ENCODE peak calls at places on chromosomes 13 and 19, in eight cellular contexts. One of them, this sample, is unnamed.

GRCh38 chr13:42652642-42653415 is 78.9 kb downstream of the TNFSF11 start:
- DNase-seq in epithelial cell of esophagus: no peak
- DNase-seq in CD4-positive, alpha-beta T cell: no peak
- DNase-seq in natural killer cell: no peak
- DNase-seq in left ventricle myocardium inferior: no peak
- DNase-seq in BJ: no peak
- DNase-seq in choroid plexus epithelial cell: no peak
- DNase-seq in ascending aorta: no peak
- DNase-seq in this sample: no peak

GRCh38 chr19:1109032-1109541 is 5.3 kb downstream of the GPX4 start:
- DNase-seq in CD4-positive, alpha-beta T cell: no peak
- DNase-seq in left ventricle myocardium inferior: no peak
- DNase-seq in ascending aorta: no peak
- DNase-seq in BJ: no peak
- DNase-seq in choroid plexus epithelial cell: no peak
- DNase-seq in epithelial cell of esophagus: no peak
- DNase-seq in natural killer cell: no peak
- DNase-seq in this sample: no peak

GRCh38 chr19:55165952-55166529 is 372 bp downstream of the DNAAF3 start:
- DNase-seq in BJ: no peak
- DNase-seq in epithelial cell of esophagus: peak
- DNase-seq in natural killer cell: no peak
- DNase-seq in CD4-positive, alpha-beta T cell: peak
- DNase-seq in ascending aorta: peak
- DNase-seq in left ventricle myocardium inferior: peak
- DNase-seq in choroid plexus epithelial cell: peak
- DNase-seq in this sample: no peak

GRCh38 chr13:95787356-95788099 is 110.6 kb downstream of the DNAJC3 start:
- DNase-seq in ascending aorta: no peak
- DNase-seq in natural killer cell: no peak
- DNase-seq in choroid plexus epithelial cell: peak
- DNase-seq in left ventricle myocardium inferior: no peak
- DNase-seq in epithelial cell of esophagus: peak
- DNase-seq in BJ: no peak
- DNase-seq in CD4-positive, alpha-beta T cell: no peak
- DNase-seq in this sample: no peak

GRCh38 chr13:46469064-46469463 is 82.0 kb upstream of the RUBCNL start:
- DNase-seq in CD4-positive, alpha-beta T cell: no peak
- DNase-seq in left ventricle myocardium inferior: no peak
- DNase-seq in epithelial cell of esophagus: no peak
- DNase-seq in choroid plexus epithelial cell: peak
- DNase-seq in natural killer cell: no peak
- DNase-seq in ascending aorta: no peak
- DNase-seq in BJ: peak
- DNase-seq in this sample: no peak

GRCh38 chr19:2273356-2274184 is 8.4 kb downstream of the PEAK3 start:
- DNase-seq in left ventricle myocardium inferior: peak
- DNase-seq in CD4-positive, alpha-beta T cell: peak
- DNase-seq in epithelial cell of esophagus: peak
- DNase-seq in BJ: no peak
- DNase-seq in ascending aorta: peak
- DNase-seq in natural killer cell: peak
- DNase-seq in choroid plexus epithelial cell: peak
- DNase-seq in this sample: peak

GRCh38 chr19:12872941-12873890 is 8.0 kb downstream of the DNASE2 start:
- DNase-seq in left ventricle myocardium inferior: no peak
- DNase-seq in natural killer cell: peak
- DNase-seq in ascending aorta: no peak
- DNase-seq in CD4-positive, alpha-beta T cell: peak
- DNase-seq in BJ: peak
- DNase-seq in epithelial cell of esophagus: peak
- DNase-seq in choroid plexus epithelial cell: peak
- DNase-seq in this sample: no peak

GRCh38 chr13:45728759-45729158 is 26.6 kb downstream of the CBY2 start:
- DNase-seq in BJ: no peak
- DNase-seq in left ventricle myocardium inferior: no peak
- DNase-seq in natural killer cell: no peak
- DNase-seq in choroid plexus epithelial cell: no peak
- DNase-seq in CD4-positive, alpha-beta T cell: no peak
- DNase-seq in ascending aorta: no peak
- DNase-seq in epithelial cell of esophagus: no peak
- DNase-seq in this sample: no peak

GRCh38 chr13:27917121-27917947 is 2.5 kb upstream of the PDX1 start:
- DNase-seq in natural killer cell: no peak
- DNase-seq in BJ: no peak
- DNase-seq in left ventricle myocardium inferior: no peak
- DNase-seq in ascending aorta: no peak
- DNase-seq in CD4-positive, alpha-beta T cell: no peak
- DNase-seq in choroid plexus epithelial cell: no peak
- DNase-seq in epithelial cell of esophagus: no peak
- DNase-seq in this sample: no peak

GRCh38 chr13:31046711-31047279 is 114.3 kb downstream of the TEX26 start:
- DNase-seq in ascending aorta: peak
- DNase-seq in choroid plexus epithelial cell: peak
- DNase-seq in CD4-positive, alpha-beta T cell: no peak
- DNase-seq in left ventricle myocardium inferior: peak
- DNase-seq in BJ: no peak
- DNase-seq in epithelial cell of esophagus: peak
- DNase-seq in natural killer cell: no peak
- DNase-seq in this sample: no peak

GRCh38 chr13:46134961-46135522 is 30.2 kb upstream of the CPB2 start:
- DNase-seq in BJ: no peak
- DNase-seq in left ventricle myocardium inferior: no peak
- DNase-seq in ascending aorta: no peak
- DNase-seq in choroid plexus epithelial cell: peak
- DNase-seq in natural killer cell: no peak
- DNase-seq in epithelial cell of esophagus: peak
- DNase-seq in CD4-positive, alpha-beta T cell: no peak
- DNase-seq in this sample: no peak

DNA sequence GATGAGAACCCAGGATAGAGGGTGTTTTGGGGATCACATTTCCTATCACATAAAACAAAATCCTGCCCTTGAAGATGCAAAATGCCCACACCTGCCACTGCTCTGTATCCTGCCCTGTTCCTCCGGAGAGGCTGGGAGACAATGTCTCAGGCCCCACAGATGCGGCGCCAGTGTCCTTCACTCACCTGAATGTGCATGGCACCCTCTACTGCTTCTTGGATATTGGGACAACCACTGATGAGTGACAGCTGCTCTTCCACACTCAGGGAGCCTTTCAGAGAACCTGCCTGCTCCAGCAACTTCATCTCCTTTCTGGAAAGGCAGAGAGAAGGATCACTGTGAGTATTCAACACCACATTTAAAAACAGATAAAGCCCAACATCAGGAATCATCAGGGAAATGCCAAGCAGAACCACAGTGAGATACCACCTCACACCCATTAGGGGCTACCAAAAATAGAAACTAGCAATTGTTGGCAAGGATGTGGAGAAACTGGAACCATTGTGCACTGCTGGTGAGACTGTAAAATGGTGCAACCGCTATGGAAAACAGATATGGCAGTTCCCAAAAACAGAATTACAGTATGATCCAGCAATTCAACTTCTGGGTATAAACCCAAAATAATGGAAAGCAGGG is 36.4 kb downstream of the CRYL1 start:
- DNase-seq in CD4-positive, alpha-beta T cell: no peak
- DNase-seq in choroid plexus epithelial cell: peak
- DNase-seq in natural killer cell: no peak
- DNase-seq in epithelial cell of esophagus: peak
- DNase-seq in left ventricle myocardium inferior: no peak
- DNase-seq in BJ: no peak
- DNase-seq in ascending aorta: no peak
- DNase-seq in this sample: no peak
- TF ChIP-seq CTCF in CD4-positive, alpha-beta T cell: peak
- TF ChIP-seq CTCF in choroid plexus epithelial cell: peak
- TF ChIP-seq CTCF in natural killer cell: peak
- TF ChIP-seq CTCF in epithelial cell of esophagus: no peak
- TF ChIP-seq CTCF in left ventricle myocardium inferior: peak
- TF ChIP-seq CTCF in BJ: no peak
- TF ChIP-seq CTCF in ascending aorta: no peak
- TF ChIP-seq CTCF in this sample: no peak

GRCh38 chr19:35247526-35248309 is 1.1 kb upstream of the LSR start:
- DNase-seq in BJ: no peak
- DNase-seq in natural killer cell: peak
- DNase-seq in ascending aorta: no peak
- DNase-seq in left ventricle myocardium inferior: no peak
- DNase-seq in epithelial cell of esophagus: peak
- DNase-seq in choroid plexus epithelial cell: no peak
- DNase-seq in CD4-positive, alpha-beta T cell: peak
- DNase-seq in this sample: peak
- TF ChIP-seq CTCF in BJ: peak
- TF ChIP-seq CTCF in natural killer cell: peak
- TF ChIP-seq CTCF in ascending aorta: no peak
- TF ChIP-seq CTCF in left ventricle myocardium inferior: peak
- TF ChIP-seq CTCF in epithelial cell of esophagus: peak
- TF ChIP-seq CTCF in choroid plexus epithelial cell: no peak
- TF ChIP-seq CTCF in CD4-positive, alpha-beta T cell: peak
- TF ChIP-seq CTCF in this sample: no peak

GRCh38 chr13:43787998-43788397 is 1.2 kb upstream of the ENOX1 start:
- DNase-seq in left ventricle myocardium inferior: no peak
- DNase-seq in BJ: no peak
- DNase-seq in natural killer cell: no peak
- DNase-seq in choroid plexus epithelial cell: peak
- DNase-seq in epithelial cell of esophagus: peak
- DNase-seq in CD4-positive, alpha-beta T cell: no peak
- DNase-seq in ascending aorta: no peak
- DNase-seq in this sample: no peak
- TF ChIP-seq CTCF in left ventricle myocardium inferior: peak
- TF ChIP-seq CTCF in BJ: peak
- TF ChIP-seq CTCF in natural killer cell: no peak
- TF ChIP-seq CTCF in choroid plexus epithelial cell: peak
- TF ChIP-seq CTCF in epithelial cell of esophagus: peak
- TF ChIP-seq CTCF in CD4-positive, alpha-beta T cell: no peak
- TF ChIP-seq CTCF in ascending aorta: no peak
- TF ChIP-seq CTCF in this sample: no peak

GRCh38 chr19:18279516-18280246 is 1.7 kb downstream of the JUND start:
- DNase-seq in ascending aorta: peak
- DNase-seq in left ventricle myocardium inferior: peak
- DNase-seq in epithelial cell of esophagus: peak
- DNase-seq in BJ: peak
- DNase-seq in choroid plexus epithelial cell: peak
- DNase-seq in CD4-positive, alpha-beta T cell: peak
- DNase-seq in natural killer cell: peak
- DNase-seq in this sample: peak

GRCh38 chr19:18282021-18282787 is 782 bp upstream of the JUND start:
- DNase-seq in BJ: no peak
- DNase-seq in left ventricle myocardium inferior: no peak
- DNase-seq in epithelial cell of esophagus: no peak
- DNase-seq in choroid plexus epithelial cell: no peak
- DNase-seq in CD4-positive, alpha-beta T cell: no peak
- DNase-seq in natural killer cell: peak
- DNase-seq in ascending aorta: no peak
- DNase-seq in this sample: no peak

GRCh38 chr19:18282788-18283141 is 1.3 kb upstream of the JUND start:
- DNase-seq in CD4-positive, alpha-beta T cell: no peak
- DNase-seq in choroid plexus epithelial cell: no peak
- DNase-seq in left ventricle myocardium inferior: no peak
- DNase-seq in natural killer cell: no peak
- DNase-seq in ascending aorta: no peak
- DNase-seq in epithelial cell of esophagus: no peak
- DNase-seq in BJ: no peak
- DNase-seq in this sample: no peak

GRCh38 chr19:18280247-18281081 is 958 bp downstream of the JUND start:
- DNase-seq in BJ: no peak
- DNase-seq in natural killer cell: peak
- DNase-seq in choroid plexus epithelial cell: peak
- DNase-seq in left ventricle myocardium inferior: peak
- DNase-seq in CD4-positive, alpha-beta T cell: peak
- DNase-seq in epithelial cell of esophagus: peak
- DNase-seq in ascending aorta: peak
- DNase-seq in this sample: peak

DNA sequence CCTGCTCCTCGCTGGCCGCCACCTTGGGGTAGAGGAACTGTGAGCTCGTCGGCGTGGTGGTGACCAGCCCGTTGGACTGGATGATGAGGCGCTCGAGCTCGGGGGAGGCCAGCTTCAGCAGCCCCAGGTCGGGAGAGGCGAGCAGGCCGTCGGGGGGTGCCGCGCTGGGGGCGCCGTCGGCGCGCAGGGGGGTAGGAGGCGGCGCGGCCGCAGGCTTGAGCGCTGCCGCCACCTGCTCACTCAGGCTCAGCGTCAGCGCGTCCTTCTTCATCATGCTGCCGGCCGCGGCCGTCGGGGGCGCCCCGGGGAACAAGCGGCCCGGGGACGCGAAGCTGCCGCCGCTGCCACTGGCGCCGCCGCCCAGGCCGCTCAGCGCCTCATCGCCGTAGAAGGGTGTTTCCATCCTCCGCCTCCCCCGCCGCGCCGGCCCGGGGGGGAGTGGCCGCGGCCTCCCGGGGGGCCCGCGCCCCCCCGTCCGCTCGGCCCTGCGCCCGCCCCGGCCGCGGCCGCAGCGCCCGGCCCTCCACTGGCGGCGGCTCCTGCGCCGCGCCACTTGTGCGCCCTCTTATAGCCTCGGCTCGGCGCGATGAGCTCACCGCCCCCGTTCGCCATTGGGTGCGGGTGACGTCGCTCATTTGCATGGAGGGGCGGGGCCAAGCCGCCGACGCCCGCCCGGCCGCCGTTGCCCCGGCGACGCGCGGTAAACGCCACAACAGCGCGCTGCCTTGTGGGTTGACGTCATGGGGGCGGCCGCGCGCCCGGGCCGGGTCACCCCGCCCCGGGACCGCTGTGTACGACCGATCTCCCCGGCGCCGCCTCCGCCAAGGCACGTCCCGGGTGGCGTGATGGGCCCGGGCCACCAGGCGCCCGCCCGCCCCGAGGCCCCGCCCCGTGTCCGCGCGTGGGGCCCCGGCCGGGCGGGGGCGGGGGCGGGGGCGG is at the start of gene JUND:
- DNase-seq in CD4-positive, alpha-beta T cell: peak
- DNase-seq in epithelial cell of esophagus: peak
- DNase-seq in left ventricle myocardium inferior: peak
- DNase-seq in ascending aorta: peak
- DNase-seq in natural killer cell: peak
- DNase-seq in BJ: peak
- DNase-seq in choroid plexus epithelial cell: peak
- DNase-seq in this sample: peak
- TF ChIP-seq CTCF in CD4-positive, alpha-beta T cell: no peak
- TF ChIP-seq CTCF in epithelial cell of esophagus: no peak
- TF ChIP-seq CTCF in left ventricle myocardium inferior: no peak
- TF ChIP-seq CTCF in ascending aorta: no peak
- TF ChIP-seq CTCF in natural killer cell: no peak
- TF ChIP-seq CTCF in BJ: no peak
- TF ChIP-seq CTCF in choroid plexus epithelial cell: no peak
- TF ChIP-seq CTCF in this sample: no peak

DNA sequence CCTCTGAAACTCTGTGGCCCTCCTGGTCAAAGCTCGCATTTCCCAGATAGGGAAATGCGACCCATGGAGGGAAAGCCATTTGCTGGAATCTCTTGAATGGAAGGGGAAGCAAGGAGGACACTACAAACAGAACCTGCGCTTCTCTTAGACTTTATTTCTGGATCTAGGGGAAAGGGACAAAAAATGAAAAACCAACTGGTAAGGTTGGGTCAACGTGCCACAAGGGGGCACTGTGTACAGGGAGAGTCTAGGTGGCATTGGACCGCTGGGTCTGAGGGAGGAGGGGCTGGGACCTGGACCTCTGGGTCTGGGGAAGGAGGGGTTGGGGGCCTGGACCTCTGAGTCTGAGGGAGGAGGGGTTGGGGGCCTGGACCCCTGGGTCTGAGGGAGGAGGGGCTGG is 5.0 kb downstream of the KLK4 start:
- DNase-seq in ascending aorta: no peak
- DNase-seq in left ventricle myocardium inferior: no peak
- DNase-seq in CD4-positive, alpha-beta T cell: peak
- DNase-seq in BJ: no peak
- DNase-seq in natural killer cell: no peak
- DNase-seq in choroid plexus epithelial cell: peak
- DNase-seq in epithelial cell of esophagus: no peak
- DNase-seq in this sample: no peak
- TF ChIP-seq CTCF in ascending aorta: no peak
- TF ChIP-seq CTCF in left ventricle myocardium inferior: no peak
- TF ChIP-seq CTCF in CD4-positive, alpha-beta T cell: peak
- TF ChIP-seq CTCF in BJ: peak
- TF ChIP-seq CTCF in natural killer cell: peak
- TF ChIP-seq CTCF in choroid plexus epithelial cell: peak
- TF ChIP-seq CTCF in epithelial cell of esophagus: peak
- TF ChIP-seq CTCF in this sample: no peak